ENCODE peak calls at places on chromosomes 13 and 19, in six cellular contexts. K is GM12864, X is choroid plexus epithelial cell, W is right lobe of liver, C is AG09309, B is dorsolateral prefrontal cortex. P is an unnamed sample.

GRCh38 chr13:99969934-99970760 is 1.4 kb downstream of the ZIC5 start:
- DNase-seq in K (no peak), X (peak), W (no peak), C (no peak), B (no peak), P (peak)

GRCh38 chr19:9945319-9945966 is 9.1 kb upstream of the OLFM2 start:
- DNase-seq in K (no peak), X (peak), W (peak), C (peak), B (peak), P (peak)

GRCh38 chr13:75704942-75705320 is 68.8 kb downstream of the LMO7 start:
- DNase-seq in K (no peak), X (no peak), W (no peak), C (no peak), B (no peak), P (no peak)

GRCh38 chr13:36428083-36428482 is 4.2 kb upstream of the CCNA1 start:
- DNase-seq in K (no peak), X (peak), W (no peak), C (no peak), B (no peak), P (no peak)

GRCh38 chr19:7963566-7963965 is 20.1 kb upstream of the TIMM44 start:
- DNase-seq in K (no peak), X (no peak), W (no peak), C (no peak), B (no peak), P (no peak)

GRCh38 chr13:53010374-53011105 is 18.1 kb upstream of the OLFM4 start:
- DNase-seq in K (no peak), X (no peak), W (no peak), C (no peak), B (no peak), P (no peak)

GRCh38 chr19:10095622-10095947 is 6.9 kb downstream of the ANGPTL6 start:
- DNase-seq in K (no peak), X (no peak), W (no peak), C (no peak), B (no peak), P (no peak)

GRCh38 chr13:39405107-39405506 is 197.9 kb downstream of the LHFPL6 start:
- DNase-seq in K (no peak), X (no peak), W (no peak), C (no peak), B (no peak), P (no peak)

GRCh38 chr19:38706792-38707511 is 37.3 kb downstream of the CAPN12 start:
- DNase-seq in K (no peak), X (no peak), W (no peak), C (no peak), B (no peak), P (no peak)

GRCh38 chr19:277581-278165 is 13.5 kb downstream of the PLPP2 start:
- DNase-seq in K (no peak), X (peak), W (no peak), C (no peak), B (no peak), P (peak)

GRCh38 chr13:111620586-111620985 is 300.1 kb downstream of the TEX29 start:
- DNase-seq in K (no peak), X (no peak), W (peak), C (no peak), B (no peak), P (no peak)

GRCh38 chr19:9934132-9934950 is 2.0 kb downstream of the OLFM2 start:
- DNase-seq in K (no peak), X (peak), W (peak), C (no peak), B (peak), P (peak)

GRCh38 chr19:49786432-49786831 is 19.6 kb downstream of the AP2A1 start:
- DNase-seq in K (no peak), X (no peak), W (no peak), C (peak), B (no peak), P (peak)

GRCh38 chr19:10115392-10116084 is 4.0 kb downstream of the P2RY11 start:
- DNase-seq in K (no peak), X (no peak), W (no peak), C (no peak), B (no peak), P (no peak)

GRCh38 chr13:45695198-45695730 is 6.9 kb upstream of the CBY2 start:
- DNase-seq in K (peak), X (no peak), W (no peak), C (no peak), B (no peak), P (no peak)

GRCh38 chr19:8074501-8074900 is 21.9 kb downstream of the CCL25 start:
- DNase-seq in K (no peak), X (peak), W (no peak), C (no peak), B (no peak), P (no peak)

GRCh38 chr13:44399045-44399444 is 25.4 kb downstream of the SERP2 start:
- DNase-seq in K (no peak), X (no peak), W (peak), C (no peak), B (no peak), P (no peak)

GRCh38 chr13:99005609-99006008 is 27.7 kb upstream of the DOCK9 start:
- DNase-seq in K (no peak), X (no peak), W (no peak), C (no peak), B (no peak), P (no peak)

GRCh38 chr19:39247701-39248664 is 673 bp downstream of the IFNL4 start:
- DNase-seq in K (no peak), X (no peak), W (no peak), C (no peak), B (no peak), P (no peak)

GRCh38 chr13:23673354-23673753 is 103.1 kb downstream of the TNFRSF19 start:
- DNase-seq in K (no peak), X (peak), W (no peak), C (peak), B (no peak), P (peak)

GRCh38 chr13:108769213-108770070 is 140.0 kb downstream of the MYO16 start:
- DNase-seq in K (no peak), X (peak), W (no peak), C (no peak), B (no peak), P (no peak)

GRCh38 chr19:40251991-40252390 is 25.5 kb upstream of the CCNP start:
- DNase-seq in K (no peak), X (no peak), W (no peak), C (no peak), B (no peak), P (no peak)

GRCh38 chr19:58350871-58351557 is 2.3 kb downstream of the A1BG start:
- DNase-seq in K (no peak), X (no peak), W (no peak), C (no peak), B (no peak), P (no peak)

GRCh38 chr19:58351558-58351878 is 1.8 kb downstream of the A1BG start:
- DNase-seq in K (no peak), X (no peak), W (peak), C (no peak), B (no peak), P (no peak)

GRCh38 chr19:58351996-58352755 is 1.1 kb downstream of the A1BG start:
- DNase-seq in K (no peak), X (no peak), W (no peak), C (no peak), B (no peak), P (no peak)

GRCh38 chr19:58349590-58349989 is 3.7 kb downstream of the A1BG start:
- DNase-seq in K (no peak), X (no peak), W (no peak), C (no peak), B (no peak), P (no peak)

DNA sequence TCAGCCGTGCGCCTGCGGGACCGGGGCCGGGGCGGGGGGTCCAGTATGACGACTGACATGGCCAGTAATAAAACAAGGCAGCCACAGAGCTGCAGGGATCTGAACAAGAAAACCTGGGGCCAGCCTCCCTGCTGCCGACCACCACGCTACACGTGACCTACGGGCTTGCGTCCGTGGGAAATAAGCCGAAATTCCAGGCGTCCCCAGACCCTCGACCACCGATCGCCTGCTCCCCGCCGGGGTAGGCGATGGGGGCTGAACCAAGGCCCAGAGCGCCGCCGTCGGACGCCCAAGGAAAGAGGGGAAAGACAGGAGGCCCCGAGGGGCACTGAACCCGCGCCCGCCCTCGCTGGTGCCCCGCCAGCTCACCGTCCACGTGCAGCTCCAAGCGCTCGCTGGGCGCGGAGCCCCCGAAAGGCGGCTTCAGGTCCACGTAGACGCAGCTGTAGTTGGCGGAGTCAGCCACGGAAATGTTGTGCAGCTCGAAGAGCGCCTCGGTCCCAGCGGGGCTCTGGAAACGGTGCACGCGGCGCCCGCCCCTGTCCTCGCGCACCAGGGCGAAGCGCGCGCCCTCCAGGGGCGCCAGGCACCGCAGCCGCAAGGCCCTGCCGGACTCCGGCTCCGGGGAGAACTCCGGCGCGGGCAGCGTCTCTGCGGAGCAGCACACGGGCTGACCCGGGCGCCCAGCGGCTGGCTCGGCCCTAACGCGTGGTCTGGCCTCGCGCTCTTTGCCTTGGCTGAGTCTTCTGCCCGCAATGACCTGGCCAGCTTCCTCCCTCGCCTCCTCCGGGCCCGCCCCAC is 3.1 kb downstream of the A1BG start:
- DNase-seq in K (no peak), X (peak), W (peak), C (no peak), B (no peak), P (no peak)
- H3K4me3 ChIP-seq in K (no peak), X (peak), W (peak), C (no peak), B (peak), P (no peak)

GRCh38 chr19:1490020-1490310 is 185 bp downstream of the PCSK4 start:
- DNase-seq in K (no peak), X (no peak), W (no peak), C (no peak), B (no peak), P (no peak)

GRCh38 chr19:1492474-1493006 is 1.6 kb downstream of the REEP6 start:
- DNase-seq in K (no peak), X (no peak), W (peak), C (no peak), B (no peak), P (no peak)

GRCh38 chr19:1490311-1491113 is at the start of gene PCSK4:
- DNase-seq in K (peak), X (peak), W (peak), C (peak), B (peak), P (peak)

GRCh38 chr19:1491114-1491848 is at the start of gene REEP6:
- DNase-seq in K (no peak), X (no peak), W (no peak), C (no peak), B (no peak), P (no peak)

GRCh38 chr19:1491849-1492170 is 829 bp downstream of the REEP6 start:
- DNase-seq in K (no peak), X (no peak), W (peak), C (no peak), B (no peak), P (no peak)
- H3K4me3 ChIP-seq in K (no peak), X (no peak), W (peak), C (no peak), B (peak), P (no peak)

GRCh38 chr19:14112051-14112808 is 5.3 kb downstream of the PRKACA start:
- DNase-seq in K (no peak), X (no peak), W (no peak), C (no peak), B (no peak), P (no peak)
- H3K4me3 ChIP-seq in K (no peak), X (peak), W (no peak), C (no peak), B (no peak), P (no peak)

DNA sequence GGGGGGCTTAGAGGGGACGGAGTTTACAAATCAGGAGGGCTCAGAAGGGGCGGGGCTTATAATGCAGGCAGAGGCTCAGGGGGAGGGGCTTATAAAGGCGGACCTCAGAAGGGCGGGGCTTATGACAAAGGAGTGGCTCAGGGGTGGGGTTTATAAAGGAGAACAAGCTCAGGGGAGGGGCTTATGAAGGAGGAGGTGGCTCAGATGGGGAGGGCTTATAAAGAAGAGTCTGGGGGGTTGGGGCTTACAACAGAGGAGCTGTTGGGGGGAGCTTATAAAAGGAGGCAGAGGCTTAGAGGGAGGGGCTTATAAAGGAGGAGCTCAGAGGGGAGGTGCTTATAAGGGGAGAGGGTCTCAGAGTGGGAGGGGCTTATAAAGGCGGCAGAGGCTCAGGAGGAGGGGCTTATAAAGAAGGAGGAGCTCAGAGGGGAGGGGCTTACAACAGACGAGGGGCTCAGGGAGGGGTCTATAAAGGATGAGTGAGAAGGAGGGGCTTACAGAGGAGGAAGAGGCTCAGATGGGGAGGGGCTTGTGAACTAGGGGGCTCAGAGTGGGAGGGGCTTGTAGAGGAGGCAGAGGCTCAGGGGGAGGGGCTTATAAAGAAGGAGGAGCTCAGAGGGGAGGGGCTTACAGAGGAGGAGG is 1.0 kb downstream of the SMIM24 start:
- DNase-seq in K (no peak), X (no peak), W (no peak), C (no peak), B (no peak), P (no peak)
- H3K4me3 ChIP-seq in K (no peak), X (no peak), W (no peak), C (no peak), B (no peak), P (no peak)